ENCODE peak calls at places on chromosomes 16 and 17, in five cellular contexts. D, Y, F, E and Z are unnamed samples. For H3K36me3, the result is how much of the 10 kb centered on the place peaks cover.

GRCh38 chr17:42655528-42655927 is 3.6 kb upstream of the TUBG2 start:
- DNase-seq in D (no peak), F (no peak), E (no peak), Y (peak), Z (no peak)

GRCh38 chr16:21302454-21302853 is 24.4 kb upstream of the CRYM start:
- DNase-seq in D (no peak), E (no peak), Y (peak), F (no peak), Z (no peak)

GRCh38 chr17:49964539-49965521 is 4.2 kb upstream of the DLX4 start:
- DNase-seq in Y (peak), D (no peak), F (no peak), E (no peak), Z (no peak)

GRCh38 chr16:2250652-2251280 is 621 bp downstream of the ECI1 start:
- DNase-seq in Y (no peak), E (peak), D (no peak), F (peak), Z (no peak)

GRCh38 chr17:62592305-62593099 is 35.0 kb upstream of the MRC2 start:
- DNase-seq in F (no peak), E (no peak), Y (no peak), D (peak), Z (no peak)

GRCh38 chr16:69188716-69189115 is 1.8 kb downstream of the SNTB2 start:
- DNase-seq in Y (no peak), F (no peak), D (no peak), E (peak), Z (no peak)

GRCh38 chr16:23345237-23345636 is 43.1 kb downstream of the SCNN1B start:
- DNase-seq in Y (no peak), E (peak), F (no peak), D (no peak), Z (no peak)

GRCh38 chr17:77888242-77889134 is 70.0 kb upstream of the TNRC6C start:
- DNase-seq in Y (peak), F (no peak), E (peak), D (no peak), Z (no peak)

GRCh38 chr17:29661220-29661619 is 38.5 kb upstream of the CORO6 start:
- DNase-seq in F (no peak), E (no peak), Y (no peak), D (no peak), Z (no peak)

GRCh38 chr16:70725024-70725911 is 39.4 kb upstream of the MTSS2 start:
- DNase-seq in D (no peak), E (peak), F (peak), Y (peak), Z (peak)

DNA sequence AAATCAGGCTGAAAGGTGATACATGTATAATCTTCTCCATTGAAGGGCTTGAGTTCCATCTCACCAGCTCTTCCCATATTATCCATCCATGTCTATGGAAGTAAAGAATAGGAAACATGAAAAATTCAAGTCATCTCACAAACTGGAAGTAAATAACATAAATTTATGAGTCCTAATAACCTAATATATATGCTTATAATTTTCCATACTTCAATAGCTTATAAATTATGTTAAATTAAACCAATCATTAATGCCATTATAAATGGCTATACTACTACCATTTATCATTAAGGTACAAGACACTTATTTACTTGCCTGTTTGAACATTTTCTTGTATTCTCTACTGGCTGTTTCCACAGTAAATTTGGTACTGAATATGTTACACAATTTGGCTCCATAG is 4.8 kb downstream of the TOP2A start:
- DNase-seq in F (no peak), E (no peak), Y (no peak), D (no peak), Z (no peak)
- H3K36me3 ChIP-seq in F (under half), E (under half), Y (under half), D (half or more), Z (under half)

GRCh38 chr16:86112178-86112577 is 213.2 kb downstream of the IRF8 start:
- DNase-seq in D (no peak), F (no peak), Y (no peak), E (peak), Z (no peak)
- H3K27ac ChIP-seq in D (no peak), F (no peak), Y (no peak), E (peak), Z (no peak)

DNA sequence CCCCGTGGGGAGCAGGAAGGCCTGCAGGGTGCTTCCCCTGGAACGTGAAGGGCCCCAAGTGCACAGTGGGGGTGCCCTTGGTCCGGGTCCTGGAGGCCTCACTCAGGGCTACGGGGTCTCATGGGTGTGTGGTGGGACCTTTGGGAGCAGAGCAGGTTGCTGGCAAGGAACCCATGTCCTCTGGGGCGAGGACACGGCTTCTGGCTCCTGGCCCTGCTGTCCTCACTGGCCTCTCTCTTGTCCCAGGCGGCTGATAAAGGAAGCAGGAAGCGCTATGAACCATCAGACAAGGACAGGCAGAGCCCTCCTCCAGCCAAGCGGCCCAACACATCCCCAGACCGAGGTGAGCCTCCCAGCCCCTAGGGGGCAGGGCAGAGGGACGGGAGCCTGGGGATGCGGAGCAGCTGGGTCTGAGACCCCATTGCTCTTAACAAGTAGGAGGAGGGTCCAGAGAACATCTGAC is 9.8 kb upstream of the IL17C start:
- DNase-seq in D (peak), F (peak), Y (no peak), E (no peak), Z (peak)
- H3K36me3 ChIP-seq in D (under half), F (under half), Y (under half), E (under half), Z (under half)

GRCh38 chr17:83085103-83085502 is 5.7 kb downstream of the METRNL start:
- DNase-seq in Y (no peak), D (no peak), F (no peak), E (no peak), Z (no peak)
- H3K27ac ChIP-seq in Y (peak), D (no peak), F (no peak), E (no peak), Z (no peak)

GRCh38 chr16:87836844-87837581 is 32.3 kb downstream of the SLC7A5 start:
- DNase-seq in E (no peak), Y (peak), D (no peak), F (no peak), Z (no peak)
- H3K36me3 ChIP-seq in E (under half), Y (under half), D (under half), F (under half), Z (under half)

GRCh38 chr16:30948087-30948955 is 547 bp upstream of the ORAI3 start:
- DNase-seq in D (peak), E (peak), Y (peak), F (peak), Z (peak)

GRCh38 chr16:30948956-30949654 is at the start of gene ORAI3:
- DNase-seq in E (peak), Y (peak), F (peak), D (peak), Z (peak)

GRCh38 chr16:30951193-30951592 is 2.3 kb downstream of the ORAI3 start:
- DNase-seq in D (no peak), Y (no peak), E (no peak), F (no peak), Z (no peak)

GRCh38 chr16:30950516-30951073 is 1.7 kb downstream of the ORAI3 start:
- DNase-seq in Y (no peak), F (no peak), E (no peak), D (no peak), Z (no peak)

DNA sequence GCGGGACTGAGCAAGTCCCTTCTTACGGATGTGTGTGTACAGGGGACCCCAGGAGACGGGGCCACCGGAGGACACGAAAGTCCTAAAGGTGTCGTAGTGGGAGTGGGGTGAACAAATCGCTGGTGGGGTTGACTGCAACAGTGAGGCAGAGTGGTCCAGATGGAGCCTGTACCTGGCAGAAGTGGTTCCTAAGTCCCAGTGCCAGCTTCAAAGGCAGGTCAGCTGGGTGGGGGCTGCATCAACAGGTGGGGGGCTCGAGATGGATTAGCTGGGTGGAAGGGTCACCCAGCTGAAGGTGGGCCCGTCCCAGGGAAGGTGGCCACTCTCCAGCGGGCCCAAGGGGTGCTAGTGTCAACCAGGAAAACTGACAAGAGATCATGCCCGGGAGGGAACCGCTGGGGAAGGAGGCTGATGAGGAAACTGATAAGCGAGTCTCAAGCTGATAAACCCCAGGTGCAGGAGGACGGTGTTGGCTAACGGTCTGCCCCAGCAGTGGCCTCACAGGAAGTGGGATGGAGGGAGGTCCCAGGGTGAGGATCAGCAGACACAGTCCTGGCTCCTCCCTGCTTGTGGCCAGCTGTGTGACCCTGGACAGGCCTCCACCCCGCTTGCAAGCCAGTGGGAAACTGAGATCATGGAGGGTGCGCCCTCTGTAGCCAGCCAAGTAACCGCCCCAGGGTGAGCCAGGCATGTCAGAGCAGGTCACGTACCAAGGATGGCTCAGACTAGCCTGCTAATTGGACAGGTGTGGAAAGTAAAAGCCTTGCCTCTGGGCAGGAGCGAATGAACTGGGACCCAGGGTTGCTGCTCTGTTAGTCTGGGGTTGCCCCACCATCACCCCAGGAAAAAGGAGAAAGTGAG is 1.0 kb downstream of the ORAI3 start:
- DNase-seq in E (peak), D (peak), F (peak), Y (peak), Z (peak)
- H3K27ac ChIP-seq in E (peak), D (no peak), F (peak), Y (peak), Z (peak)

DNA sequence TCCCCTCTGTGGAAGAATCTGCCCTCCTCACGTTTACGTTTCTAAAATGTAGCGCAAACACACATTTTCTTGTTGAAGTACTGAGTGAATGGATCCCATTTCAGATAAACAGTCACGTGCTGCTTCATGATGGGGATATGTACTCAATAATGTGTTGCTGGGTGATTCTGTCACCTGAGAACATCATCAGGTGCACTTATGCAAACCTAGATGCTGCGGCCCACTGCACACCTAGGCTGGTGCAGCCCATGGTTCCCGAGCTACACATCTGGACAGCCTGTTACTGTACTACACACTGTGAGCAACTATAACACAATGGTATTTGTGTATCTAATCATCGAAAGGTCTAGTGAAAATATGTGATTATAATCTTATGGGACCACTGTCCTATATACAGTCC is 26.5 kb downstream of the MARF1 start:
- DNase-seq in F (no peak), D (no peak), E (no peak), Y (no peak), Z (no peak)
- H3K36me3 ChIP-seq in F (under half), D (half or more), E (under half), Y (under half), Z (half or more)

DNA sequence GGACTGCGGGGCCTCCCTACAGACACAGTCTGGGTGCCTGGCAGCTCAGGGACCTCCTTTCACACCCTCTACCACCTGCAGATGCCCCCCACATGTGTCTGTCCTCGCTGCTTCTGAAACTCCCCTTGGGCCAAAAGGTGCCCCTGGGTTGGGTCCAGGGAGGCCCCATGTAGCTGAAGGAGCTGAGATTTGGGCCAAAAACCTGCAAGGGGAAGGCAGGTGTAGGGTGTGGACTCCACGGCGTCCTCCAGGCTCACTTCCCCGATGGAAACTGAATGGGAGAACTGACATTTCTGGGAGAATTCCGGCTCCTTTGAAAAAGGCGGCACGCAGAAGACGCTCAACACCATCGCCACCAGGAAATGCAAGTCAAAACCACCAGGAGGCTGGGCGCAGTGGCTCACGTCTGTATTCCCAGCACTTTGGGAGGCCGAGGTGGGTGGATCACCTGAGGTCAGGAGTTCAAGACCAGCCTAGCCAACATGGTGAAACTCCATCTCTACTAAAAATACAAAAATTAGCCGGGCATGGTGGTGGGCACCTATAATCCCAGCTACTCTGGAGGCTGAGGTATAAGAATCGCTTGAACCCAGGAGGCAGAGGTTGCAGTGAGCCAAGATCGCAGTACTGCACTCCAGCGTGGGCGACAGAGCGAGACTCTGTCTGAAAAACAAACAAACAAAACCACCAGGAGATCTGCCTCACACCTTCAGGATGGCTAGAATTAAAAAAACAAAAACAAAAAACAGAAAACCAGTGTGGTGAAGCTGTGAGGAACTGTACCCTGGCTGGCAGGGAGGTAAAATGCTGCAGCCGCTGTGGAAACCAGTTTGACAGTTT is 13.2 kb upstream of the BAIAP2 start:
- DNase-seq in Y (no peak), F (no peak), E (no peak), D (no peak), Z (no peak)
- H3K27ac ChIP-seq in Y (no peak), F (no peak), E (peak), D (no peak), Z (peak)

DNA sequence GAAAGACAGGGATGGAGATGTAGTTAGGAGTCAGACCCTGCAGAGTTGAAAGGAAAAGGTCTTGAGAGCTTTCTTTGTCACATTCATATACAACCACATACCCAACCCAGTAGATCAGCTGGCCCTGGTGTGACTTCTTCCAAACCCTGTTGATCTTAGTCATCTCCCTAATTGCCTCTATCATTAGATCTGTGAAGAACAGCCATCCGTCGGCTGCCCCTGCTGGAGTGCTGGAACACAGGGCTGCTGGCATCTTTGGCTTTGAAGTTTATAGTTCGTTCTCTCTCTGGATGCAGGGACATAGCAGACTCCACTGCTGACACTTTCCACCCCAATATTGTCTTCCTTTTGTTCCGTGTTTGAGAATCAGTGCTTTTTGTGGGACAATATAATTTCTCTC is 10.4 kb upstream of the SMG8 start:
- DNase-seq in E (no peak), Y (no peak), F (no peak), D (no peak), Z (no peak)
- H3K36me3 ChIP-seq in E (under half), Y (under half), F (under half), D (half or more), Z (under half)